ENCODE peak calls at places on chromosomes 7 and 10, in four cellular contexts. One of them, this sample, is unnamed.
A peak's percentile ranks its signal among the peaks of the same experiment; 100 is the strongest.

GRCh38 chr7:76507723-76508406 is 2.5 kb upstream of the UPK3B start:
- DNase-seq in T-helper 2 cell: no peak
- DNase-seq in HEK293T: peak; percentile 3
- DNase-seq in B cell: no peak
- DNase-seq in this sample: no peak

GRCh38 chr7:132437730-132438129 is 138.5 kb downstream of the PLXNA4 start:
- DNase-seq in B cell: no peak
- DNase-seq in HEK293T: no peak
- DNase-seq in T-helper 2 cell: no peak
- DNase-seq in this sample: no peak

GRCh38 chr7:43076189-43076605 is 36.2 kb upstream of the HECW1 start:
- DNase-seq in HEK293T: no peak
- DNase-seq in B cell: peak; percentile 8
- DNase-seq in T-helper 2 cell: no peak
- DNase-seq in this sample: no peak

GRCh38 chr7:157194948-157195347 is 56.2 kb downstream of the UBE3C start:
- DNase-seq in B cell: no peak
- DNase-seq in T-helper 2 cell: no peak
- DNase-seq in HEK293T: no peak
- DNase-seq in this sample: no peak

GRCh38 chr10:88781206-88781605 is 21.3 kb upstream of the LIPM start:
- DNase-seq in HEK293T: no peak
- DNase-seq in B cell: no peak
- DNase-seq in T-helper 2 cell: no peak
- DNase-seq in this sample: no peak

GRCh38 chr10:63083904-63084689 is 49.0 kb upstream of the NRBF2 start:
- DNase-seq in T-helper 2 cell: peak; percentile 20
- DNase-seq in B cell: peak; percentile 69
- DNase-seq in HEK293T: peak; percentile 66
- DNase-seq in this sample: peak; percentile 8

GRCh38 chr10:129446182-129446581 is 20.9 kb upstream of the MGMT start:
- DNase-seq in HEK293T: no peak
- DNase-seq in B cell: no peak
- DNase-seq in T-helper 2 cell: no peak
- DNase-seq in this sample: no peak

GRCh38 chr7:155448632-155449007 is 9.3 kb upstream of the EN2 start:
- DNase-seq in T-helper 2 cell: no peak
- DNase-seq in B cell: peak; percentile 6
- DNase-seq in HEK293T: no peak
- DNase-seq in this sample: no peak

GRCh38 chr10:34109481-34109880 is 705.6 kb downstream of the PARD3 start:
- DNase-seq in B cell: no peak
- DNase-seq in HEK293T: no peak
- DNase-seq in T-helper 2 cell: no peak
- DNase-seq in this sample: no peak

GRCh38 chr7:45081670-45081974 is 7.1 kb downstream of the NACAD start:
- DNase-seq in T-helper 2 cell: no peak
- DNase-seq in B cell: no peak
- DNase-seq in HEK293T: no peak
- DNase-seq in this sample: no peak

GRCh38 chr10:49187950-49188761 is at the start of gene TMEM273:
- DNase-seq in T-helper 2 cell: no peak
- DNase-seq in B cell: peak; percentile 78
- DNase-seq in HEK293T: no peak
- DNase-seq in this sample: peak; percentile 76

GRCh38 chr7:27615420-27616185 is 47.1 kb downstream of the HIBADH start:
- DNase-seq in T-helper 2 cell: no peak
- DNase-seq in HEK293T: no peak
- DNase-seq in B cell: no peak
- DNase-seq in this sample: no peak

GRCh38 chr7:123070702-123071286 is 75.3 kb upstream of the TAS2R16 start:
- DNase-seq in B cell: no peak
- DNase-seq in HEK293T: peak; percentile 20
- DNase-seq in T-helper 2 cell: no peak
- DNase-seq in this sample: no peak

GRCh38 chr7:38327597-38327996 is 54.2 kb upstream of the TARP start:
- DNase-seq in T-helper 2 cell: no peak
- DNase-seq in B cell: no peak
- DNase-seq in HEK293T: no peak
- DNase-seq in this sample: no peak

GRCh38 chr10:86341361-86341811 is 25.2 kb downstream of the GRID1 start:
- DNase-seq in B cell: no peak
- DNase-seq in T-helper 2 cell: no peak
- DNase-seq in HEK293T: no peak
- DNase-seq in this sample: no peak

GRCh38 chr7:9028012-9028411 is 594.6 kb downstream of the NXPH1 start:
- DNase-seq in B cell: no peak
- DNase-seq in T-helper 2 cell: no peak
- DNase-seq in HEK293T: no peak
- DNase-seq in this sample: no peak

GRCh38 chr7:20152511-20152910 is 64.7 kb downstream of the MACC1 start:
- DNase-seq in B cell: no peak
- DNase-seq in HEK293T: no peak
- DNase-seq in T-helper 2 cell: no peak
- DNase-seq in this sample: no peak

GRCh38 chr7:157383868-157384267 is 47.1 kb downstream of the DNAJB6 start:
- DNase-seq in HEK293T: no peak
- DNase-seq in B cell: no peak
- DNase-seq in T-helper 2 cell: no peak
- DNase-seq in this sample: no peak

GRCh38 chr10:2201534-2202104 is 464.3 kb upstream of the ADARB2 start:
- DNase-seq in HEK293T: no peak
- DNase-seq in T-helper 2 cell: no peak
- DNase-seq in B cell: no peak
- DNase-seq in this sample: no peak

GRCh38 chr7:41996381-41997035 is 240.5 kb downstream of the GLI3 start:
- DNase-seq in T-helper 2 cell: no peak
- DNase-seq in B cell: no peak
- DNase-seq in HEK293T: no peak
- DNase-seq in this sample: no peak

GRCh38 chr7:151116603-151117002 is 30.3 kb downstream of the AGAP3 start:
- DNase-seq in HEK293T: no peak
- DNase-seq in B cell: no peak
- DNase-seq in T-helper 2 cell: no peak
- DNase-seq in this sample: no peak

GRCh38 chr10:84256510-84257342 is 11.9 kb downstream of the RGR start:
- DNase-seq in B cell: peak; percentile 27
- DNase-seq in HEK293T: no peak
- DNase-seq in T-helper 2 cell: no peak
- DNase-seq in this sample: peak; percentile 34

GRCh38 chr7:127726481-127726880 is 74.5 kb downstream of the SND1 start:
- DNase-seq in HEK293T: no peak
- DNase-seq in T-helper 2 cell: no peak
- DNase-seq in B cell: no peak
- DNase-seq in this sample: no peak

GRCh38 chr7:603152-603941 is 83.7 kb upstream of the PDGFA start:
- DNase-seq in T-helper 2 cell: no peak
- DNase-seq in B cell: no peak
- DNase-seq in HEK293T: no peak
- DNase-seq in this sample: no peak

GRCh38 chr10:95355241-95355779 is 64.5 kb upstream of the PDLIM1 start:
- DNase-seq in T-helper 2 cell: no peak
- DNase-seq in HEK293T: no peak
- DNase-seq in B cell: no peak
- DNase-seq in this sample: no peak

GRCh38 chr7:156903232-156903909 is 10.4 kb upstream of the LMBR1 start:
- DNase-seq in HEK293T: no peak
- DNase-seq in B cell: no peak
- DNase-seq in T-helper 2 cell: no peak
- DNase-seq in this sample: no peak

GRCh38 chr10:34254596-34254995 is 560.5 kb downstream of the PARD3 start:
- DNase-seq in B cell: no peak
- DNase-seq in T-helper 2 cell: no peak
- DNase-seq in HEK293T: no peak
- DNase-seq in this sample: no peak

GRCh38 chr10:23694446-23694920 is 255.6 kb downstream of the OTUD1 start:
- DNase-seq in B cell: no peak
- DNase-seq in T-helper 2 cell: no peak
- DNase-seq in HEK293T: peak; percentile 16
- DNase-seq in this sample: peak; percentile 77

GRCh38 chr10:102118867-102119266 is 1.3 kb downstream of the LDB1 start:
- DNase-seq in T-helper 2 cell: no peak
- DNase-seq in B cell: peak; percentile 71
- DNase-seq in HEK293T: no peak
- DNase-seq in this sample: no peak

GRCh38 chr7:106176414-106177294 is 64.5 kb upstream of the SYPL1 start:
- DNase-seq in B cell: peak; percentile 75
- DNase-seq in HEK293T: peak; percentile 88
- DNase-seq in T-helper 2 cell: peak; percentile 50
- DNase-seq in this sample: peak; percentile 40

GRCh38 chr7:154729056-154729455 is 273.9 kb downstream of the PAXIP1 start:
- DNase-seq in B cell: no peak
- DNase-seq in T-helper 2 cell: no peak
- DNase-seq in HEK293T: no peak
- DNase-seq in this sample: no peak

GRCh38 chr10:33186150-33186549 is 148.3 kb downstream of the NRP1 start:
- DNase-seq in T-helper 2 cell: no peak
- DNase-seq in B cell: no peak
- DNase-seq in HEK293T: no peak
- DNase-seq in this sample: no peak

GRCh38 chr10:6473901-6474370 is 106.1 kb downstream of the PRKCQ start:
- DNase-seq in HEK293T: no peak
- DNase-seq in B cell: peak; percentile 29
- DNase-seq in T-helper 2 cell: no peak
- DNase-seq in this sample: no peak

GRCh38 chr7:28301148-28301641 is 111.1 kb upstream of the CREB5 start:
- DNase-seq in HEK293T: no peak
- DNase-seq in B cell: no peak
- DNase-seq in T-helper 2 cell: no peak
- DNase-seq in this sample: no peak

GRCh38 chr7:128076831-128077271 is 45.6 kb upstream of the LRRC4 start:
- DNase-seq in B cell: no peak
- DNase-seq in HEK293T: no peak
- DNase-seq in T-helper 2 cell: no peak
- DNase-seq in this sample: no peak

GRCh38 chr7:156004265-156005201 is 192.3 kb upstream of the SHH start:
- DNase-seq in HEK293T: no peak
- DNase-seq in B cell: no peak
- DNase-seq in T-helper 2 cell: no peak
- DNase-seq in this sample: no peak